ENCODE peak calls at places on chromosomes 6 and 20, in eight cellular contexts. Y is endothelial cell; N is hepatocyte; C is lower leg skin; Q is tibial artery; P is CD4-positive, alpha-beta T cell; G is pancreas; L is astrocyte of the spinal cord. E is an unnamed sample.

GRCh38 chr20:36591854-36592641 is 13.5 kb upstream of the RAB5IF start:
- DNase-seq in G (no peak), Q (no peak), C (no peak), Y (peak), N (peak), L (peak), P (peak), E (no peak)

GRCh38 chr6:142856857-142857608 is 87.9 kb downstream of the HIVEP2 start:
- DNase-seq in N (no peak), Q (no peak), Y (no peak), P (peak), C (no peak), G (no peak), L (no peak), E (peak)

GRCh38 chr20:56995635-56996075 is 270.8 kb downstream of the BMP7 start:
- DNase-seq in P (no peak), G (no peak), L (no peak), C (no peak), Q (no peak), N (peak), Y (peak), E (peak)

GRCh38 chr6:50555982-50556381 is 157.3 kb upstream of the TFAP2D start:
- DNase-seq in L (no peak), C (no peak), G (no peak), N (no peak), Y (no peak), P (no peak), Q (no peak), E (no peak)

GRCh38 chr20:42192321-42192720 is 574.1 kb upstream of the CHD6 start:
- DNase-seq in Q (no peak), P (no peak), L (no peak), G (no peak), Y (no peak), N (no peak), C (no peak), E (no peak)

GRCh38 chr20:60362531-60362930 is 404.3 kb downstream of the CDH26 start:
- DNase-seq in P (no peak), Y (no peak), C (no peak), G (no peak), Q (no peak), N (no peak), L (no peak), E (no peak)

GRCh38 chr6:74087898-74088297 is 391.9 kb downstream of the CD109 start:
- DNase-seq in Q (no peak), N (no peak), C (no peak), G (no peak), Y (no peak), L (peak), P (no peak), E (no peak)

GRCh38 chr6:164109770-164110140 is 695.2 kb downstream of the QKI start:
- DNase-seq in N (peak), P (no peak), L (no peak), C (no peak), Y (peak), G (no peak), Q (peak), E (no peak)

GRCh38 chr6:137819740-137820139 is 47.3 kb upstream of the TNFAIP3 start:
- DNase-seq in C (no peak), Y (no peak), N (no peak), Q (no peak), L (no peak), G (no peak), P (no peak), E (peak)

GRCh38 chr6:63683071-63683603 is 47.5 kb downstream of the PHF3 start:
- DNase-seq in G (no peak), L (no peak), C (no peak), N (no peak), Q (no peak), P (no peak), Y (no peak), E (no peak)

GRCh38 chr20:34712525-34713192 is 8.5 kb downstream of the TP53INP2 start:
- DNase-seq in G (no peak), Y (no peak), L (no peak), P (no peak), Q (no peak), C (peak), N (no peak), E (no peak)

GRCh38 chr20:60820918-60821317 is 431.1 kb upstream of the CDH4 start:
- DNase-seq in N (no peak), Y (no peak), L (no peak), Q (no peak), G (no peak), P (no peak), C (no peak), E (no peak)

GRCh38 chr6:128241221-128241620 is 279.2 kb downstream of the PTPRK start:
- DNase-seq in Q (no peak), Y (no peak), G (no peak), L (no peak), C (no peak), P (no peak), N (no peak), E (no peak)

GRCh38 chr6:126919947-126920346 is 198.5 kb upstream of the RSPO3 start:
- DNase-seq in P (no peak), N (peak), G (no peak), Y (no peak), Q (no peak), L (peak), C (no peak), E (no peak)

GRCh38 chr6:53765270-53765669 is 29.5 kb upstream of the LRRC1 start:
- DNase-seq in L (no peak), P (no peak), C (no peak), G (no peak), Q (no peak), N (peak), Y (no peak), E (no peak)

GRCh38 chr20:3248167-3248992 is 9.4 kb upstream of the SLC4A11 start:
- DNase-seq in Q (peak), G (no peak), N (peak), Y (peak), L (peak), P (peak), C (no peak), E (peak)

GRCh38 chr20:19683822-19684221 is 74.2 kb upstream of the RIN2 start:
- DNase-seq in Q (no peak), P (no peak), L (no peak), Y (no peak), N (no peak), G (no peak), C (no peak), E (no peak)

GRCh38 chr20:32806356-32806755 is 13.4 kb upstream of the MAPRE1 start:
- DNase-seq in C (no peak), P (no peak), Y (no peak), Q (no peak), N (no peak), L (no peak), G (no peak), E (no peak)

GRCh38 chr6:84052883-84053241 is 19.3 kb downstream of the MRAP2 start:
- DNase-seq in L (no peak), P (no peak), N (no peak), Y (no peak), G (no peak), Q (no peak), C (no peak), E (no peak)

GRCh38 chr20:52748235-52748950 is 223.8 kb upstream of the TSHZ2 start:
- DNase-seq in Q (peak), C (no peak), L (no peak), P (no peak), N (no peak), Y (no peak), G (no peak), E (no peak)

GRCh38 chr20:62882426-62882825 is 20.8 kb upstream of the TCFL5 start:
- DNase-seq in C (no peak), P (no peak), Y (no peak), Q (no peak), L (no peak), N (no peak), G (no peak), E (no peak)

GRCh38 chr20:13231031-13231752 is 10.1 kb downstream of the ISM1 start:
- DNase-seq in P (peak), Y (peak), L (peak), Q (no peak), N (no peak), C (no peak), G (no peak), E (no peak)

GRCh38 chr6:84314377-84314898 is 87.0 kb upstream of the CEP162 start:
- DNase-seq in P (no peak), G (no peak), Q (no peak), L (no peak), Y (no peak), N (no peak), C (no peak), E (peak)

GRCh38 chr20:63103402-63104311 is 96.9 kb upstream of the BHLHE23 start:
- DNase-seq in Q (no peak), N (no peak), G (no peak), Y (no peak), P (no peak), L (no peak), C (no peak), E (no peak)

GRCh38 chr6:76683985-76684384 is 611.5 kb upstream of the IMPG1 start:
- DNase-seq in G (no peak), L (no peak), Y (no peak), C (no peak), P (no peak), Q (no peak), N (no peak), E (no peak)

GRCh38 chr6:10441655-10442009 is 26.8 kb upstream of the TFAP2A start:
- DNase-seq in C (no peak), N (no peak), Y (no peak), L (no peak), G (no peak), Q (no peak), P (no peak), E (no peak)

GRCh38 chr6:149771185-149771584 is 21.6 kb downstream of the PCMT1 start:
- DNase-seq in N (no peak), P (no peak), G (no peak), Q (no peak), C (no peak), L (no peak), Y (no peak), E (no peak)

GRCh38 chr20:34743039-34743438 is 38.9 kb downstream of the TP53INP2 start:
- DNase-seq in N (no peak), C (no peak), L (no peak), Q (no peak), P (no peak), Y (no peak), G (no peak), E (no peak)

GRCh38 chr20:54177378-54177777 is 3.6 kb upstream of the CYP24A1 start:
- DNase-seq in Y (no peak), P (no peak), G (no peak), N (no peak), Q (no peak), C (no peak), L (no peak), E (no peak)

GRCh38 chr6:112232845-112233256 is 21.5 kb downstream of the LAMA4 start:
- DNase-seq in N (peak), C (no peak), G (no peak), L (peak), Y (no peak), P (no peak), Q (no peak), E (no peak)

GRCh38 chr6:30002871-30003270 is 58.2 kb upstream of the POLR1H start:
- DNase-seq in L (peak), C (no peak), N (no peak), P (no peak), Q (no peak), G (no peak), Y (no peak), E (no peak)

GRCh38 chr6:29995346-29995777 is 53.0 kb downstream of the HLA-A start:
- DNase-seq in C (no peak), Y (no peak), G (no peak), N (no peak), P (no peak), L (peak), Q (no peak), E (no peak)

GRCh38 chr6:30000156-30000791 is 57.9 kb downstream of the HLA-A start:
- DNase-seq in G (no peak), Y (no peak), C (no peak), P (no peak), L (no peak), Q (no peak), N (no peak), E (no peak)

GRCh38 chr6:29999426-29999825 is 57.1 kb downstream of the HLA-A start:
- DNase-seq in L (no peak), C (no peak), Y (no peak), G (no peak), N (no peak), Q (no peak), P (no peak), E (no peak)
- TF ChIP-seq CTCF in L (no peak), C (no peak), Y (no peak), G (no peak), N (no peak), Q (no peak), P (no peak), E (no peak)

DNA sequence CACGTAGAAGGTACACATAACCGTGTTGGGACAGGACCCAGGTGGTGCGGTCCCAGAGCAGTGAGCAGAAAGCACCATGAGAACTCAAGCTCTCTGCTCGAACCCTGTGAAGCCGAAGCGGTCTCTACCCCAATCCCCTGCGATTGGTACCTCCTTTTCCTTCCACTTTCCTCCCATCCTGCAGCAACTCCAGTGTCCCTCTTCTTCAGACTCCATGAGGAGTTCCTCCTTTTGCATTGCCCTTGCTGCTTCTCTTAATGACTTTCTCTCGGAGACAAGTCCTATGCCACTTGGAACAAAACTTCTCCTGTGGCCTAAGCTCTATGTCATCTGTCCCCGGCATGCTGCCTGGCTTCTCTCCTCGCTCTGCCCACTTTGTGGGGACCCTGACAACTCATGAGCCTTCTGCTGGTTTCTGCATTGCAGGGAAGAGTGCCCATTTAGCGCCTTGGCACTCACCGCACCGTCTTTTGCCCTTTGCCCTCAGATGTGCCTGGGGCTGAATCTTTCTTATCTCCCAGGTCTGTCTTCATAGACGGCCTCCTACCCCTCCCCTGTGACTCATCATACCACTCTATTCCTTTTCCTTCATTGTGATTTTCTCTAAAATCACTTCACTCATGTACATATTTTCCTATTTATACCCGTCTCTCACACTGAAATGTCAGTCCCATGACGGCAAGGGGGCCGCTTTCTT is 9.2 kb upstream of the ZNF831 start:
- DNase-seq in G (no peak), L (no peak), N (no peak), C (no peak), Q (no peak), P (no peak), Y (no peak), E (no peak)
- TF ChIP-seq CTCF in G (no peak), L (no peak), N (no peak), C (no peak), Q (no peak), P (no peak), Y (no peak), E (no peak)

DNA sequence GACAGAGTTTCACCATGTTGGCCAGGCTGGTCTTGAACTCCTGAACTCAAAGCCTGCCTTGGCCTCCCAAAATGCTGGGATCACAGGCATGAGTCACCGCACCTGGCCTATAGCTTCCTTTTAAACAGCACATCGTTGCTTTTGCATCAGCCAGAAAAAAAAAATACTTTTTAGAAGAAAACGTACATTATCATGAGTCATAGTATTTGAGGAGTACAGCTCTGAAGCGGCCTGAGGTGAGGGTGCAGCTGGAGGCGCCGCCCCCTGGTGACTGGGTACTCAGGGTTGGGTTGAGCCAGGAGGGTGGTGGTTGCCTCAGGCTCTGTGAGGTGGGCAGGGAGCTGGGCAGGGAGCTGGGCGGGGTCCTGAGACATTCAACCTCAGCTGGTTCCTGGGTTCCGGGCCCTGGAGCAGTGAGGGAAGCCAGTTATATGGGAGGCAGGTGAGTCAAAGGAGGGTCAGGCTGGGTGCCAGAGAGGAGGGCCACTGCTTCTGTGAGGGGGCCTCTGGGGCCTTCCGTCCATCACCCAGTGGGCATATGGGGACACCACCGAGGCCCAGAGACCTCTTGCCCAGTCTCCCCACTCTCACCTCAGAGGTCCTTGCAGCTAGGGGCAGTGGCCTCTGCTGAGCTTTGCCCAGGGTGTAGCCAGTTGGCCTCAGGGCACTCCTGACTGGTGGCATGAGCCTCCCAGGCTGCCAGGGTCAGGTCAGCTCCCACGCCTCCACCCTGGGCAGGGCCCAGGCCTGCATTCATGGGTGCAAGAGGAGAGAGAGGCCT is 11.7 kb upstream of the ID1 start:
- DNase-seq in G (no peak), P (no peak), L (peak), N (peak), C (peak), Y (no peak), Q (no peak), E (no peak)
- TF ChIP-seq CTCF in G (no peak), P (no peak), L (peak), N (no peak), C (no peak), Y (no peak), Q (no peak), E (no peak)

DNA sequence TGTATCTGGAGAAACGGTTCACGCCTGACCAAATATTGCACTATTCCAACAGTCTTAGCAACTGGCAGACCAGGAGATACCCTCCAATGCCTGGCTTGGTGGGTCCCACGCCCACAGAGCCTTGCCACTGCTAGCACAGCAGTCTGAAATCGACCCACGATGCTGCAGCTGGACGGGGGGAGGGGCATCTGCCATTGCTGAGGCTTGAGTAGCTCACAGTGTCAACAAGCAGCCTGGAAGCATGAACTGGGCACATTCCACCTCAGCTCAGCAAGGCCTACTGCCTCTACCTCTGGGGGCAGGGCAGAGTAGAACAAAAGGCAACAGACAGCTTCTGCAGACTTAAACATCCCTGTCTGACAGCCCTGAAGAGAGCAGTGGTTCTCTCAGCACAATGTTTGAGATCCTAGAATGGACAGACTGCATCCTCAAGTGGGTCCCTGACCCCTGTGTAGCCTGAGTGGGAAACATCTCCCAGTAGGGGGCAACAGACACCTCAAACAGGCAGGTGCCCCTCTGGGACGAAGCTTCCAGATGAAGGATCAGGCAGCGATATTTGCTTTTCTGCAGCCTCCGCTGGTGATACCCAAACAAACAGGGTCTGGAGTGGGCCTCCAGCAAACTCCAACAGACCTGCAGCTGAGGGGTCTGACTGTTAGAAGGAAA is 90.0 kb upstream of the ECI2 start:
- DNase-seq in L (peak), G (no peak), Q (no peak), N (peak), P (no peak), Y (no peak), C (no peak), E (no peak)
- TF ChIP-seq CTCF in L (peak), G (no peak), Q (no peak), N (peak), P (no peak), Y (no peak), C (no peak), E (no peak)

GRCh38 chr20:7161690-7162089 is 394.2 kb downstream of the BMP2 start:
- DNase-seq in Y (peak), L (peak), P (no peak), G (no peak), N (peak), Q (no peak), C (no peak), E (no peak)
- TF ChIP-seq CTCF in Y (peak), L (peak), P (no peak), G (no peak), N (peak), Q (no peak), C (no peak), E (no peak)

GRCh38 chr6:45377555-45378323 is at the start of gene SUPT3H:
- DNase-seq in G (peak), L (peak), N (peak), Q (peak), P (peak), Y (peak), C (peak), E (peak)
- TF ChIP-seq CTCF in G (no peak), L (peak), N (peak), Q (peak), P (no peak), Y (no peak), C (no peak), E (peak)

GRCh38 chr6:25022140-25022553 is 86.4 kb upstream of the RIPOR2 start:
- DNase-seq in P (no peak), G (no peak), L (peak), Q (no peak), N (no peak), C (no peak), Y (no peak), E (no peak)
- TF ChIP-seq CTCF in P (no peak), G (no peak), L (no peak), Q (no peak), N (no peak), C (no peak), Y (no peak), E (no peak)

GRCh38 chr20:58235010-58235409 is 6.6 kb upstream of the ANKRD60 start:
- DNase-seq in Y (no peak), C (no peak), P (no peak), G (no peak), L (no peak), N (no peak), Q (no peak), E (no peak)

GRCh38 chr20:58239216-58239615 is 10.8 kb upstream of the ANKRD60 start:
- DNase-seq in Y (no peak), N (no peak), P (no peak), G (no peak), L (no peak), Q (no peak), C (no peak), E (no peak)

GRCh38 chr20:58236612-58237317 is 8.3 kb upstream of the ANKRD60 start:
- DNase-seq in L (peak), N (peak), Y (peak), G (peak), P (peak), Q (peak), C (peak), E (peak)

GRCh38 chr20:58238490-58238889 is 10.0 kb upstream of the ANKRD60 start:
- DNase-seq in L (no peak), Y (no peak), G (no peak), N (no peak), C (no peak), Q (no peak), P (no peak), E (no peak)

GRCh38 chr20:58237318-58238182 is 9.1 kb upstream of the ANKRD60 start:
- DNase-seq in N (no peak), P (no peak), Q (no peak), L (peak), G (no peak), Y (no peak), C (no peak), E (no peak)
- TF ChIP-seq CTCF in N (no peak), P (peak), Q (no peak), L (no peak), G (no peak), Y (peak), C (no peak), E (no peak)